ENCODE peak calls at places on chromosome 10, in five cellular contexts. I is COR-L47, M is SHP77, Y is H4, R is D721Med. Q is an unnamed sample.

GRCh38 chr10:13346280-13346819 is 1.7 kb downstream of the SEPHS1 start:
- DNase-seq in Y (no peak), M (no peak), I (no peak), R (no peak), Q (peak; percentile 62)

GRCh38 chr10:96280859-96281258 is 9.5 kb upstream of the BLNK start:
- DNase-seq in M (no peak), Y (no peak), R (no peak), I (no peak), Q (no peak)

GRCh38 chr10:79582096-79582495 is 21.9 kb upstream of the SFTPA2 start:
- DNase-seq in I (no peak), R (no peak), M (no peak), Y (no peak), Q (no peak)

GRCh38 chr10:20890491-20891337 is 6.4 kb downstream of the NEBL start:
- DNase-seq in I (no peak), M (no peak), Y (peak; percentile 25), R (no peak), Q (peak; percentile 95)

GRCh38 chr10:13173619-13174018 is 12.3 kb downstream of the MCM10 start:
- DNase-seq in Y (no peak), I (no peak), R (no peak), M (no peak), Q (no peak)

GRCh38 chr10:33071857-33072256 is 113.8 kb upstream of the ITGB1 start:
- DNase-seq in I (no peak), R (no peak), M (no peak), Y (no peak), Q (no peak)

GRCh38 chr10:484441-484924 is 205.0 kb downstream of the DIP2C start:
- DNase-seq in Y (peak; percentile 16), M (no peak), R (no peak), I (peak; percentile 55), Q (peak; percentile 40)

GRCh38 chr10:73439605-73440298 is 6.4 kb upstream of the MSS51 start:
- DNase-seq in R (no peak), Y (no peak), M (no peak), I (peak; percentile 48), Q (peak; percentile 84)

GRCh38 chr10:125079091-125079600 is 81.2 kb downstream of the CTBP2 start:
- DNase-seq in Y (no peak), R (no peak), I (no peak), M (no peak), Q (no peak)

GRCh38 chr10:47346572-47347302 is 1.4 kb upstream of the RBP3 start:
- DNase-seq in Y (no peak), M (no peak), I (no peak), R (peak; percentile 80), Q (no peak)

GRCh38 chr10:75755528-75755927 is 324.1 kb downstream of the LRMDA start:
- DNase-seq in R (no peak), I (no peak), Y (no peak), M (no peak), Q (no peak)

GRCh38 chr10:112082134-112082533 is 101.4 kb downstream of the GPAM start:
- DNase-seq in I (peak; percentile 54), R (no peak), M (peak; percentile 10), Y (no peak), Q (no peak)

GRCh38 chr10:132520147-132520811 is 17.3 kb upstream of the INPP5A start:
- DNase-seq in I (no peak), R (no peak), M (no peak), Y (no peak), Q (no peak)